ENCODE peak calls at places on chromosomes 11 and 22, in ten cellular contexts. L is upper lobe of right lung, D is AG09309, A is heart right ventricle, K is neural progenitor cell, Y is colonic mucosa, S is epithelial cell of esophagus, F is fibroblast of lung, X is IMR-90, G is dorsolateral prefrontal cortex. H is an unnamed sample.

GRCh38 chr11:69934861-69935494 is 115.8 kb upstream of the FGF3 start:
- DNase-seq in L (peak), D (no peak), A (no peak), K (no peak), Y (no peak), S (peak), F (no peak), X (peak), G (no peak), H (no peak)

GRCh38 chr11:30585892-30586250 is 282 bp downstream of the MPPED2 start:
- DNase-seq in L (peak), D (no peak), A (peak), K (peak), Y (peak), S (no peak), F (no peak), X (no peak), G (peak), H (no peak)

GRCh38 chr11:61056981-61057380 is 45.3 kb upstream of the CD5 start:
- DNase-seq in L (no peak), D (no peak), A (no peak), K (no peak), Y (no peak), S (no peak), F (no peak), X (no peak), G (no peak), H (no peak)

GRCh38 chr11:3885855-3886254 is 30.4 kb downstream of the STIM1 start:
- DNase-seq in L (no peak), D (no peak), A (no peak), K (no peak), Y (no peak), S (no peak), F (no peak), X (no peak), G (no peak), H (no peak)

GRCh38 chr11:17014321-17014773 is at the start of gene PLEKHA7:
- DNase-seq in L (peak), D (no peak), A (no peak), K (peak), Y (peak), S (no peak), F (no peak), X (no peak), G (no peak), H (no peak)

GRCh38 chr11:8018742-8019631 is 31.9 kb downstream of the EIF3F start:
- DNase-seq in L (peak), D (no peak), A (peak), K (peak), Y (peak), S (peak), F (peak), X (peak), G (peak), H (peak)

GRCh38 chr22:47322854-47323253 is 560.4 kb downstream of the TBC1D22A start:
- DNase-seq in L (no peak), D (no peak), A (no peak), K (no peak), Y (no peak), S (no peak), F (no peak), X (no peak), G (no peak), H (no peak)

GRCh38 chr11:57668467-57668890 is 565 bp downstream of the ZDHHC5 start:
- DNase-seq in L (no peak), D (no peak), A (no peak), K (no peak), Y (no peak), S (peak), F (no peak), X (no peak), G (no peak), H (no peak)

GRCh38 chr11:3126207-3126865 is 38.8 kb downstream of the OSBPL5 start:
- DNase-seq in L (peak), D (no peak), A (peak), K (no peak), Y (peak), S (peak), F (no peak), X (no peak), G (no peak), H (no peak)

GRCh38 chr22:46246178-46246577 is 3.9 kb downstream of the CDPF1 start:
- DNase-seq in L (no peak), D (no peak), A (no peak), K (no peak), Y (no peak), S (no peak), F (no peak), X (no peak), G (no peak), H (no peak)

GRCh38 chr11:117071344-117071787 is 26.9 kb downstream of the SIK3 start:
- DNase-seq in L (no peak), D (no peak), A (peak), K (no peak), Y (peak), S (no peak), F (peak), X (no peak), G (peak), H (peak)

GRCh38 chr11:65719887-65720236 is 736 bp downstream of the RNASEH2C start:
- DNase-seq in L (peak), D (no peak), A (no peak), K (no peak), Y (no peak), S (peak), F (peak), X (peak), G (no peak), H (peak)

GRCh38 chr22:35355744-35356420 is 25.0 kb upstream of the HMOX1 start:
- DNase-seq in L (no peak), D (no peak), A (no peak), K (no peak), Y (no peak), S (no peak), F (peak), X (peak), G (no peak), H (peak)

GRCh38 chr11:126990716-126991480 is 9.7 kb downstream of the KIRREL3 start:
- DNase-seq in L (no peak), D (no peak), A (no peak), K (no peak), Y (no peak), S (no peak), F (no peak), X (peak), G (peak), H (peak)

GRCh38 chr22:37623075-37624016 is 14.7 kb downstream of the GGA1 start:
- DNase-seq in L (peak), D (no peak), A (peak), K (peak), Y (peak), S (peak), F (peak), X (peak), G (peak), H (peak)

GRCh38 chr11:97683733-97684132 is 1293.9 kb downstream of the JRKL start:
- DNase-seq in L (no peak), D (no peak), A (no peak), K (peak), Y (no peak), S (peak), F (no peak), X (no peak), G (no peak), H (no peak)

GRCh38 chr11:61343792-61344745 is 11.0 kb downstream of the TKFC start:
- DNase-seq in L (no peak), D (no peak), A (no peak), K (no peak), Y (no peak), S (no peak), F (no peak), X (no peak), G (no peak), H (no peak)

GRCh38 chr11:57290288-57290687 is 34.5 kb downstream of the TNKS1BP1 start:
- DNase-seq in L (no peak), D (no peak), A (no peak), K (no peak), Y (no peak), S (peak), F (peak), X (peak), G (no peak), H (peak)

GRCh38 chr22:46429327-46429853 is 93.9 kb downstream of the TRMU start:
- DNase-seq in L (peak), D (no peak), A (no peak), K (no peak), Y (peak), S (no peak), F (no peak), X (no peak), G (no peak), H (no peak)

GRCh38 chr11:20158597-20159257 is 1.5 kb downstream of the DBX1 start:
- DNase-seq in L (no peak), D (peak), A (peak), K (peak), Y (no peak), S (peak), F (peak), X (peak), G (no peak), H (peak)

GRCh38 chr11:10294289-10294953 is 402 bp upstream of the SBF2 start:
- DNase-seq in L (peak), D (no peak), A (peak), K (peak), Y (peak), S (peak), F (peak), X (peak), G (peak), H (peak)

GRCh38 chr11:3662856-3663255 is 8.3 kb downstream of the CHRNA10 start:
- DNase-seq in L (no peak), D (no peak), A (no peak), K (no peak), Y (no peak), S (no peak), F (no peak), X (no peak), G (no peak), H (no peak)

GRCh38 chr11:22681281-22681812 is 14.9 kb downstream of the GAS2 start:
- DNase-seq in L (no peak), D (no peak), A (no peak), K (no peak), Y (no peak), S (no peak), F (no peak), X (no peak), G (no peak), H (no peak)

GRCh38 chr11:112437096-112437495 is 176.4 kb upstream of the PLET1 start:
- DNase-seq in L (no peak), D (no peak), A (no peak), K (no peak), Y (no peak), S (peak), F (no peak), X (no peak), G (no peak), H (no peak)

DNA sequence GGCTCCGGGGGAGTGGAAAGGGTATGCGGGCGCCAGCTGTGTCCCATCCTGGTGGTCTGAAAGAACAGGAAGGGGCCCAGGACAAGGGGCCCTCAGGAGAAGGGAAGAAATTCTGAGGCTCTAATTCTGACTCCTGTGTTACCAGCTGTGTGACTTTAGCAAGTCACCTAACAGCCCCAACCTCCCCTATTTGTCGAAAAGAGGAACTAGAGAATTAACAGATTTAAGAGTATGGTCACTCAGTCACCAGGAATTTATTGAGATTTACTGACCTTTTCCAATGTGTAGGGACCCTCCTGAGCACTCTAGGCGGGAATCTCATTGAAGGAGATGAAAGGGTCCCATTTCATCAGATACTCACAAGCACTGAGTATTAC is 14.6 kb downstream of the RPS6KA4 start:
- DNase-seq in L (no peak), D (no peak), A (no peak), K (no peak), Y (no peak), S (no peak), F (no peak), X (no peak), G (no peak), H (no peak)
- H3K4me3 ChIP-seq in L (no peak), D (no peak), A (no peak), K (no peak), Y (no peak), S (no peak), F (no peak), X (no peak), G (peak), H (no peak)

GRCh38 chr11:102831128-102831708 is 12.2 kb downstream of the MMP3 start:
- DNase-seq in L (peak), D (no peak), A (no peak), K (peak), Y (peak), S (peak), F (peak), X (peak), G (no peak), H (peak)
- TF ChIP-seq CTCF in L (peak), D (peak), A (no peak), K (peak), Y (peak), S (peak), F (peak), X (peak), G (peak), H (peak)

GRCh38 chr22:50010676-50011446 is 1.7 kb downstream of the IL17REL start:
- DNase-seq in L (peak), D (no peak), A (no peak), K (no peak), Y (no peak), S (no peak), F (no peak), X (no peak), G (no peak), H (no peak)
- H3K4me3 ChIP-seq in L (no peak), D (no peak), A (no peak), K (peak), Y (no peak), S (no peak), F (no peak), X (no peak), G (no peak), H (no peak)

DNA sequence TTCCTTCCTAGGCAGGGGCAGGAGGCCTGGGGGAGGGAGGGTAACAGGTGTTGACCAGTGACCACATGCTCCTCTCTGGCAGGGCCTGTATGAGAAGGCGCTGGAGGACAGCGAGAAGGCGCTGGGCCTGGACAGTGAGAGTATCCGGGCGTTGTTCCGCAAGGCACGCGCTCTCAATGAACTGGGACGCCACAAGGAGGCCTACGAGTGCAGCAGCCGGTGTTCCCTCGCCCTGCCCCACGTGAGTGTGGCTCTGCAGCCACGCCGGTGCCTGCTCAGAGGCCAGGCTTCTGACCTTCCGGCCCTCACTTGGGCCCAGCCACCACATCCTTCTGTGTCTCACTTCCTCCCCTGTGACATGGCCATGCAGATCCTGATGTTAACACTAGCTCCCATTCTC is 25.8 kb downstream of the ZC3H7B start:
- DNase-seq in L (no peak), D (no peak), A (no peak), K (no peak), Y (no peak), S (no peak), F (no peak), X (no peak), G (peak), H (no peak)
- TF ChIP-seq CTCF in L (no peak), D (no peak), A (no peak), K (no peak), Y (no peak), S (no peak), F (no peak), X (no peak), G (peak), H (no peak)

GRCh38 chr11:95715777-95716241 is 73.8 kb downstream of the FAM76B start:
- DNase-seq in L (no peak), D (no peak), A (no peak), K (no peak), Y (no peak), S (peak), F (no peak), X (no peak), G (no peak), H (peak)
- H3K4me3 ChIP-seq in L (no peak), D (no peak), A (no peak), K (no peak), Y (no peak), S (no peak), F (no peak), X (no peak), G (no peak), H (no peak)

GRCh38 chr11:123475478-123475877 is 45.4 kb downstream of the GRAMD1B start:
- DNase-seq in L (no peak), D (no peak), A (no peak), K (peak), Y (no peak), S (peak), F (peak), X (peak), G (peak), H (peak)
- TF ChIP-seq CTCF in L (no peak), D (peak), A (peak), K (peak), Y (no peak), S (no peak), F (peak), X (peak), G (no peak), H (peak)

GRCh38 chr22:30821381-30821780 is 126.7 kb downstream of the OSBP2 start:
- DNase-seq in L (peak), D (no peak), A (no peak), K (no peak), Y (no peak), S (no peak), F (no peak), X (no peak), G (no peak), H (no peak)

GRCh38 chr22:30824096-30824495 is 129.4 kb downstream of the OSBP2 start:
- DNase-seq in L (peak), D (no peak), A (no peak), K (no peak), Y (no peak), S (no peak), F (no peak), X (no peak), G (no peak), H (no peak)

GRCh38 chr22:30821863-30822215 is 127.2 kb downstream of the OSBP2 start:
- DNase-seq in L (no peak), D (no peak), A (no peak), K (no peak), Y (no peak), S (no peak), F (no peak), X (no peak), G (no peak), H (no peak)

GRCh38 chr22:30822216-30823014 is 127.7 kb downstream of the OSBP2 start:
- DNase-seq in L (peak), D (no peak), A (no peak), K (peak), Y (no peak), S (no peak), F (no peak), X (no peak), G (peak), H (no peak)

DNA sequence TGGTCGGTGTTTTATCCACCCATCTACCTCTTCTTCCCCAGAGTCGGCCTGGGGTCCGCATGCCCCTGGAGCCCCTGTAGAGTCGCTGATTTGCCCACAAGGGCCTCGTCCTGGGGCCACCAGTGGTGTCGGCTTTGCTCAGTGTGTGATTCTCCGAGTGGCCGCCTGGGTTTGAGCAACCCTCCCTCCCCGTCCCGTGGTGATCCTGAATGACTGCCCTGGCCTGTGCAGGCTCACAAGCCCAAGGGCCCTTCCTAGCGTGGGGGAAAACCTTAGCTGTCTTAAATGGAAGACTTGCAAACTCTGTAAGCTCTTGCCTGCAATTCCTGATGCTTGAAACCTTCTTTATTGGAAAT is 128.3 kb downstream of the OSBP2 start:
- DNase-seq in L (peak), D (no peak), A (no peak), K (peak), Y (no peak), S (peak), F (no peak), X (no peak), G (peak), H (no peak)
- H3K4me3 ChIP-seq in L (peak), D (no peak), A (peak), K (peak), Y (no peak), S (peak), F (no peak), X (no peak), G (peak), H (no peak)